ENCODE peak calls at places on chromosomes 13 and 19, in nine cellular contexts. L is thyroid gland, J is uterus, G is adrenal gland, B is stomach, C is IMR-90, O is NB4, M is heart left ventricle, A is tibial nerve. H is an unnamed sample.

GRCh38 chr13:94209110-94209509 is 270.4 kb downstream of the DCT start:
- DNase-seq in A (no peak), B (no peak), G (no peak), C (no peak), O (no peak), L (no peak), J (no peak), M (no peak), H (no peak)

GRCh38 chr13:28181413-28181812 is 43.1 kb downstream of the PAN3 start:
- DNase-seq in J (no peak), M (no peak), B (no peak), A (no peak), L (no peak), G (no peak), C (peak), O (no peak), H (peak)

GRCh38 chr19:22116760-22117159 is 64.5 kb downstream of the ZNF257 start:
- DNase-seq in A (no peak), O (no peak), L (no peak), C (no peak), M (no peak), J (no peak), B (no peak), G (no peak), H (no peak)

GRCh38 chr13:28636677-28637317 is 22.1 kb upstream of the POMP start:
- DNase-seq in L (peak), B (peak), J (peak), C (peak), G (peak), A (peak), M (peak), O (peak), H (peak)

GRCh38 chr19:56566904-56567273 is 379 bp upstream of the ZNF470 start:
- DNase-seq in G (peak), C (no peak), L (peak), J (peak), O (peak), B (peak), A (peak), M (peak), H (no peak)

GRCh38 chr19:45130888-45131615 is 29.7 kb downstream of the NKPD1 start:
- DNase-seq in J (no peak), O (no peak), A (no peak), M (no peak), B (peak), G (peak), C (peak), L (no peak), H (peak)

GRCh38 chr19:5800361-5801270 is 4.3 kb upstream of the NRTN start:
- DNase-seq in G (no peak), J (no peak), L (no peak), A (no peak), M (no peak), O (no peak), C (no peak), B (peak), H (no peak)

GRCh38 chr19:48967346-48968178 is 2.5 kb downstream of the FTL start:
- DNase-seq in B (no peak), A (peak), C (peak), G (peak), L (peak), O (peak), M (peak), J (no peak), H (no peak)

GRCh38 chr19:40804783-40805242 is 5.8 kb downstream of the EGLN2 start:
- DNase-seq in J (no peak), L (no peak), B (peak), M (no peak), C (no peak), G (no peak), A (no peak), O (no peak), H (no peak)

GRCh38 chr19:3075605-3076431 is 13.5 kb upstream of the TLE5 start:
- DNase-seq in L (peak), G (peak), C (no peak), O (peak), J (no peak), B (peak), A (no peak), M (no peak), H (no peak)

GRCh38 chr13:25906211-25906661 is 145.6 kb downstream of the SHISA2 start:
- DNase-seq in O (no peak), J (no peak), C (no peak), L (no peak), M (no peak), B (no peak), G (no peak), A (no peak), H (no peak)

GRCh38 chr13:111916201-111916600 is 150.7 kb upstream of the SOX1 start:
- DNase-seq in J (no peak), M (no peak), B (no peak), A (no peak), C (no peak), L (no peak), O (no peak), G (peak), H (no peak)

GRCh38 chr13:44128522-44128921 is 245.1 kb upstream of the SERP2 start:
- DNase-seq in G (peak), J (peak), C (peak), O (no peak), A (no peak), B (no peak), L (no peak), M (peak), H (no peak)

GRCh38 chr13:70856025-70856424 is 747.8 kb upstream of the KLHL1 start:
- DNase-seq in B (no peak), A (no peak), C (no peak), J (no peak), O (no peak), L (no peak), M (no peak), G (no peak), H (no peak)

GRCh38 chr19:20367811-20368294 is 197.7 kb downstream of the ZNF737 start:
- DNase-seq in B (peak), O (no peak), A (no peak), J (no peak), C (no peak), G (peak), L (peak), M (no peak), H (no peak)

GRCh38 chr19:48350856-48351255 is 12.9 kb downstream of the TMEM143 start:
- DNase-seq in B (no peak), A (no peak), C (no peak), L (no peak), G (no peak), M (no peak), O (no peak), J (no peak), H (no peak)

GRCh38 chr13:55649485-55649884 is 1491.2 kb upstream of the PRR20A start:
- DNase-seq in L (no peak), G (no peak), C (no peak), B (no peak), J (no peak), M (no peak), A (no peak), O (no peak), H (no peak)

GRCh38 chr19:51026554-51026831 is at the start of gene KLK11:
- DNase-seq in B (peak), L (no peak), C (no peak), J (no peak), M (no peak), A (no peak), G (no peak), O (no peak), H (no peak)

DNA sequence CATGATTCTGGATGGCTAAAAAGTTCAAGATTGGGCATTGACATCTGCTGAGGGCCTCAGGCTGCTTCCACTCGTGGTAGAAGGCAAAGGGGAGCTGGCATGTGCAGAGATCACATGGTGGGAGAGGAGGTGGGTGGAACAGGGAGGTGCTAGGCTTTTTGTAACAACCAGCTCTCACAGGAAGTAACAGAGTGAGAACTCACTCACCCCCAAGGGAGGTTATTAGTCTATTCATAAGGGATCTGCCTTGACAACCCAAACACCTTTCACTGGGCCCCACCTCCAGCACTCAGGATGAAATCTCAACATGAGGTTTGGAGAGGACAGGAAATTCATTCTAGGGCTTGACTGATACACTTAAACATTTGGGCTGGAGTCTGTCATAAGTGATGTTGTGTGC is 197.7 kb upstream of the RNF113B start:
- DNase-seq in G (no peak), L (no peak), M (no peak), A (no peak), C (no peak), B (no peak), O (no peak), J (no peak), H (no peak)
- TF ChIP-seq POLR2A in G (no peak), L (no peak), M (no peak), A (no peak), C (no peak), B (no peak), O (no peak), J (no peak), H (no peak)

GRCh38 chr19:13154911-13155471 is 4.8 kb downstream of the IER2 start:
- DNase-seq in J (peak), L (peak), O (peak), M (peak), A (peak), C (peak), B (peak), G (peak), H (peak)

GRCh38 chr19:13152854-13153626 is 2.8 kb downstream of the IER2 start:
- DNase-seq in J (peak), O (peak), A (peak), G (peak), C (peak), M (peak), B (peak), L (peak), H (peak)

GRCh38 chr19:13155472-13156284 is 5.5 kb downstream of the IER2 start:
- DNase-seq in C (peak), M (peak), B (peak), J (peak), G (peak), L (peak), O (peak), A (peak), H (peak)

GRCh38 chr19:13153627-13154240 is 3.5 kb downstream of the IER2 start:
- DNase-seq in O (peak), C (no peak), L (peak), B (peak), J (peak), A (no peak), G (no peak), M (no peak), H (no peak)

DNA sequence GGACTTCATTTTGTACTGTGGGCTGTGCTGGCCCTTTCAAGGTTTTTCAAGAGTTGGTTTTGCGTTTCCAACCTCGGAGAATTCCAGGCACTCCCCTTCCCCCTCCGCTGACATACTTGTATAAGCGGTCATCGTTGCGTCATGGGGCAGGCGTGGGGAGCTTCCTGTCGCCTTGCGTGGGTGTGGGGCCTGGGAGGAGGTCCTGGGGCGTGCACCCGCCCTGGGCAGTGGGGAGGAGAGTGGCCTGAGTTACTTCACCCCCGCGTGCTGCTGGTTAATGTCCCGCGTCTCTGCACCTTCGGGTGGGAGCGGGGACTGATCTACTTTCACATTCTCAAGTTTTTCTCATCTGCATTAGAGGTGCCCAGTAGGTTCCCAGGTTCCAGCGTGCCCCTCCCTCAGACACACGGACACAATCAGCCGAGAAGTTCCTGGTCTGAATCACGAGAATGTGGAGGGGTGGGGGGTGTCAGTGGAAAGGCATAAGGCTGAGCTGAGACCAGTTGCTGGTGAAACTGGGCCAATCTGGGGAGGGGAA is 4.1 kb downstream of the IER2 start:
- DNase-seq in L (peak), A (peak), O (peak), C (peak), J (peak), B (peak), G (peak), M (peak), H (no peak)
- TF ChIP-seq POLR2A in L (peak), A (peak), O (no peak), C (peak), J (peak), B (no peak), G (peak), M (no peak), H (peak)

GRCh38 chr19:16326401-16327130 is 1.9 kb downstream of the KLF2 start:
- DNase-seq in O (no peak), B (no peak), L (no peak), A (no peak), M (peak), G (peak), C (no peak), J (no peak), H (no peak)
- TF ChIP-seq POLR2A in O (no peak), B (no peak), L (no peak), A (no peak), M (no peak), G (no peak), C (peak), J (no peak), H (no peak)

GRCh38 chr19:35713904-35714440 is 3.8 kb upstream of the KMT2B start:
- DNase-seq in A (no peak), J (no peak), M (no peak), B (no peak), C (no peak), L (no peak), O (no peak), G (no peak), H (no peak)

GRCh38 chr19:35708391-35708790 is 4.0 kb downstream of the ZBTB32 start:
- DNase-seq in M (no peak), A (no peak), J (no peak), B (no peak), O (no peak), C (no peak), G (no peak), L (no peak), H (no peak)

GRCh38 chr19:35712529-35712909 is 5.3 kb upstream of the KMT2B start:
- DNase-seq in G (no peak), L (no peak), B (no peak), M (no peak), C (no peak), O (no peak), J (no peak), A (no peak), H (no peak)

GRCh38 chr19:35712910-35713845 is 4.6 kb upstream of the KMT2B start:
- DNase-seq in O (no peak), G (no peak), L (no peak), B (no peak), J (no peak), C (no peak), A (no peak), M (no peak), H (no peak)

GRCh38 chr19:35710784-35711723 is 6.7 kb downstream of the ZBTB32 start:
- DNase-seq in C (no peak), B (no peak), J (no peak), L (no peak), O (no peak), G (no peak), A (no peak), M (no peak), H (no peak)
- TF ChIP-seq POLR2A in C (no peak), B (no peak), J (no peak), L (no peak), O (no peak), G (no peak), A (no peak), M (no peak), H (no peak)

GRCh38 chr19:16088985-16089846 is 12.9 kb downstream of the TPM4 start:
- DNase-seq in B (no peak), L (no peak), O (no peak), A (no peak), J (no peak), G (no peak), C (no peak), M (no peak), H (no peak)
- TF ChIP-seq POLR2A in B (no peak), L (no peak), O (no peak), A (no peak), J (no peak), G (no peak), C (no peak), M (no peak), H (no peak)

GRCh38 chr19:1168877-1169791 is 4.9 kb downstream of the SBNO2 start:
- DNase-seq in C (peak), M (no peak), O (no peak), A (no peak), B (peak), J (peak), L (peak), G (peak), H (peak)
- TF ChIP-seq POLR2A in C (peak), M (no peak), O (no peak), A (no peak), B (no peak), J (no peak), L (no peak), G (peak), H (peak)

H was measured in H54.